ENCODE peak calls at places on chromosomes 1 and 21, in five cellular contexts. Z is right lobe of liver, N is upper lobe of right lung, X is GM12865, V is IMR-90. E is an unnamed sample.

GRCh38 chr1:34929853-34930701 is 627 bp upstream of the DLGAP3 start:
- DNase-seq in N (no peak), V (no peak), Z (no peak), X (no peak), E (no peak)

GRCh38 chr1:46991083-46991923 is 32.2 kb upstream of the CYP4X1 start:
- DNase-seq in N (no peak), X (no peak), Z (no peak), V (no peak), E (peak)

GRCh38 chr1:180401999-180402398 is 100.4 kb downstream of the ACBD6 start:
- DNase-seq in N (no peak), X (no peak), Z (no peak), V (no peak), E (no peak)

GRCh38 chr21:43902441-43902840 is 37.4 kb downstream of the AGPAT3 start:
- DNase-seq in V (peak), N (peak), X (no peak), Z (no peak), E (no peak)

GRCh38 chr1:27133990-27134389 is 20.9 kb downstream of the SLC9A1 start:
- DNase-seq in Z (no peak), N (no peak), X (peak), V (no peak), E (no peak)

GRCh38 chr1:221715321-221716169 is 26.3 kb downstream of the DUSP10 start:
- DNase-seq in Z (no peak), X (no peak), V (peak), N (no peak), E (no peak)

GRCh38 chr1:180915426-180915965 is 2.8 kb downstream of the KIAA1614 start:
- DNase-seq in V (no peak), X (no peak), Z (no peak), N (peak), E (no peak)

GRCh38 chr21:44912158-44912473 is 8.6 kb downstream of the ITGB2 start:
- DNase-seq in X (no peak), N (no peak), V (no peak), Z (peak), E (no peak)

GRCh38 chr21:44865561-44866280 is 7.8 kb downstream of the PTTG1IP start:
- DNase-seq in Z (no peak), V (no peak), X (peak), N (peak), E (peak)

GRCh38 chr1:172654535-172654934 is 4.4 kb upstream of the FASLG start:
- DNase-seq in Z (no peak), V (peak), X (peak), N (no peak), E (no peak)

GRCh38 chr21:33901421-33902288 is 13.9 kb downstream of the ATP5PO start:
- DNase-seq in Z (peak), X (peak), V (peak), N (no peak), E (peak)

GRCh38 chr1:107413951-107414350 is 273.1 kb downstream of the NTNG1 start:
- DNase-seq in N (no peak), Z (no peak), X (no peak), V (no peak), E (no peak)

GRCh38 chr1:50989694-50990093 is 19.6 kb downstream of the CDKN2C start:
- DNase-seq in N (no peak), X (no peak), Z (no peak), V (no peak), E (no peak)

GRCh38 chr1:39632491-39633417 is 6.7 kb downstream of the HEYL start:
- DNase-seq in Z (no peak), V (peak), N (peak), X (no peak), E (no peak)

GRCh38 chr1:147078606-147079399 is 93.5 kb downstream of the PRKAB2 start:
- DNase-seq in V (no peak), N (no peak), X (no peak), Z (no peak), E (no peak)

GRCh38 chr21:35737425-35737824 is 322.9 kb downstream of the SETD4 start:
- DNase-seq in V (no peak), N (no peak), Z (no peak), X (no peak), E (no peak)

GRCh38 chr1:33876970-33877680 is 13.2 kb downstream of the HMGB4 start:
- DNase-seq in V (peak), Z (no peak), N (no peak), X (no peak), E (no peak)

GRCh38 chr1:146021622-146022402 is at the start of gene HJV:
- DNase-seq in X (no peak), V (no peak), N (no peak), Z (peak), E (no peak)

GRCh38 chr1:218779341-218779831 is 394.3 kb upstream of the LYPLAL1 start:
- DNase-seq in X (no peak), Z (no peak), V (peak), N (no peak), E (no peak)

GRCh38 chr1:6757719-6758435 is 27.4 kb upstream of the CAMTA1 start:
- DNase-seq in X (no peak), V (no peak), N (peak), Z (no peak), E (no peak)

GRCh38 chr1:230157409-230158390 is 90.7 kb downstream of the GALNT2 start:
- DNase-seq in Z (peak), X (no peak), N (no peak), V (no peak), E (no peak)

GRCh38 chr1:181089017-181089776 is 697 bp downstream of the IER5 start:
- DNase-seq in V (no peak), Z (peak), X (peak), N (peak), E (no peak)

GRCh38 chr1:35835398-35835797 is 27.6 kb downstream of the AGO4 start:
- DNase-seq in N (no peak), Z (no peak), V (no peak), X (no peak), E (no peak)

GRCh38 chr1:3016641-3017439 is 4.4 kb upstream of the ACTRT2 start:
- DNase-seq in N (peak), Z (no peak), X (no peak), V (no peak), E (no peak)

GRCh38 chr1:235898126-235898525 is 31.4 kb upstream of the LYST start:
- DNase-seq in X (no peak), Z (no peak), V (no peak), N (no peak), E (no peak)

GRCh38 chr1:235702412-235702811 is 52.8 kb upstream of the GNG4 start:
- DNase-seq in N (no peak), Z (no peak), X (no peak), V (no peak), E (no peak)

GRCh38 chr1:150441121-150441520 is 46.1 kb upstream of the TARS2 start:
- DNase-seq in X (no peak), V (no peak), N (no peak), Z (no peak), E (no peak)

GRCh38 chr1:86218859-86219258 is 62.3 kb upstream of the COL24A1 start:
- DNase-seq in V (no peak), X (peak), N (no peak), Z (no peak), E (peak)

GRCh38 chr1:1788646-1789431 is 10.6 kb upstream of the NADK start:
- DNase-seq in Z (no peak), N (no peak), V (peak), X (peak), E (no peak)

GRCh38 chr1:32250893-32251716 is at the start of gene LCK:
- DNase-seq in N (no peak), V (no peak), Z (no peak), X (peak), E (peak)

GRCh38 chr1:201334325-201335173 is 42.9 kb downstream of the TNNT2 start:
- DNase-seq in X (no peak), V (no peak), N (peak), Z (no peak), E (no peak)

GRCh38 chr21:38937286-38937790 is 131.6 kb downstream of the ETS2 start:
- DNase-seq in N (no peak), X (no peak), Z (no peak), V (no peak), E (no peak)

GRCh38 chr1:153733970-153734369 is 6.1 kb downstream of the INTS3 start:
- DNase-seq in Z (no peak), N (no peak), X (no peak), V (no peak), E (no peak)

GRCh38 chr1:154206212-154206611 is at the start of gene CFAP141:
- DNase-seq in N (no peak), V (peak), X (no peak), Z (no peak), E (no peak)

GRCh38 chr1:37663426-37664000 is 28.8 kb upstream of the CDCA8 start:
- DNase-seq in V (no peak), X (no peak), N (no peak), Z (no peak), E (no peak)

GRCh38 chr1:227449051-227449450 is 114.3 kb upstream of the ZNF678 start:
- DNase-seq in V (no peak), Z (no peak), X (peak), N (no peak), E (peak)

GRCh38 chr1:94934551-94934950 is 7.6 kb upstream of the CNN3 start:
- DNase-seq in V (no peak), N (no peak), X (no peak), Z (no peak), E (no peak)

DNA sequence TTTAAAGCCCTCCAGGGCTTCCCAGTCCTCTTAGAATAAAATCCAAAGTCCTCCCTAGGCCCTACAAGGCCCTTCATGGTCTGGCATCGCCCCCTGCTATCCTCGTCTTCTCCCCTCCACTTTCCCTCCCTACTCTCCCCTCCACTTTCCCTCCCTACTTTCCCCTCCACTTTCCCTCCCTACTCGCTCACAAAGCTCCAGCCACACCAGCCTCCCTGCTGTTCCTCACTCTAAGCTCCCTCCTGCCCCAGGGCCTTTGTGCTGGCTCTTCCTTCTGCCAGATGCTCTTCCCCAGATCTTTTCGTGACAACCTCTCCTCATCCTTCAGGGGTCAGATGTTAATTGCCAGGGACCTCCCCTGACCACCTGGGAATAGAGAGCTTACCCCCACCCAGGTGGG is 12.8 kb downstream of the ARHGEF19 start:
- DNase-seq in Z (no peak), X (no peak), V (no peak), N (no peak), E (no peak)
- H3K4me3 ChIP-seq in Z (no peak), X (no peak), V (no peak), N (no peak), E (no peak)

DNA sequence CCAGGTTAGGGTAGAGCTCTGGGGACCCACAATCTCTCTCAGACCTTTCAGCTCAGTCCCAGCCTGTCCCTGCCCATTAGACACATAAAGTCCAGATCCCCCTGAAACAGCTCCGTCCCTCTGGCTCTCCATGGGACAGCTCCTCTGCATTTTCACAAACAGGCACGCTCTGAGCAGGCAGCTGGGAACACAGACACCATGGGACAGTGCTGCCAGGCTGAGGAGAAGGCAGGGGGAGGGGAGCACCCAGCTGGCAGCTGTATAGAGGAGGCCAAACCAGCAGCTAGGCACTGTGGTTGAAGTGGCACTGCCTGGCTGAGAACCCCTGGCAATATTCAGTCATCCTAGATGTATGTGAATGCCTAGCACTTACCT is 2.0 kb downstream of the TMEM63A start:
- DNase-seq in N (no peak), X (no peak), Z (no peak), V (no peak), E (no peak)
- H3K4me3 ChIP-seq in N (peak), X (no peak), Z (peak), V (no peak), E (peak)

GRCh38 chr1:167752219-167752985 is 30.6 kb downstream of the MPZL1 start:
- DNase-seq in X (peak), Z (no peak), N (no peak), V (peak), E (no peak)

GRCh38 chr1:167750641-167751040 is 28.9 kb downstream of the MPZL1 start:
- DNase-seq in N (no peak), V (no peak), X (no peak), Z (no peak), E (no peak)

GRCh38 chr1:167757433-167758309 is 35.9 kb downstream of the MPZL1 start:
- DNase-seq in N (no peak), V (no peak), Z (no peak), X (no peak), E (peak)

GRCh38 chr1:167756760-167757405 is 35.1 kb downstream of the MPZL1 start:
- DNase-seq in X (no peak), Z (no peak), N (no peak), V (peak), E (no peak)

GRCh38 chr1:167755568-167756145 is 33.9 kb downstream of the MPZL1 start:
- DNase-seq in N (no peak), X (no peak), V (no peak), Z (no peak), E (no peak)
- H3K4me3 ChIP-seq in N (no peak), X (no peak), V (no peak), Z (no peak), E (no peak)

DNA sequence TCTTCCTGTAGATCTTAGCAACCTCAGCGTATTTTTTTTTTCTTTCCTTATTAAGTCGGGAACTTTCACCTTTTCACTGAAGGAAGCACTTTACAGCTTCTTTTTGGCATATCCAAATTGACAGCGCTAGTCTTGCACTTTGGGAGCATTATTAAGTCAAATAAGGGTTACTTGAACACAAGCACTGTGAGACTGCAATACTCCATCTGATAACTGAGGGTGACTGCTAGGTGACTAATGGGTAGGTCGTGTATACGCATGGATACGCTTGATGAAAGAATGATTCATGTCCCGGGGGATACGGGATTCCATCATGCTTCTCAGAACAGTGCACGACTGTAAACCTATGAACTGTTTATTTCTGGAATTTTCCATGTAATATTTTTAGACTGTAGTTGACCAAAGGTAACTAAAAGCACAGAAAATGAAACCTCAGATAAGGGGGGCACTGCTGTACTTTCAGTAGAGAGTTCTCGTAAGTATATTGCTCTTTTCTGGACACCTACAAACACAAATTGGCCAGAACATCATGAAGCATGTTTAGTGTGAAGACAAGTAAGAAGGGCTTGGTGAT is 364.7 kb downstream of the SMYD3 start:
- DNase-seq in V (peak), Z (no peak), N (no peak), X (no peak), E (no peak)
- H3K4me3 ChIP-seq in V (peak), Z (no peak), N (no peak), X (no peak), E (no peak)